ENCODE peak calls at places on chromosomes 11 and 22, in seven cellular contexts. One of them, this sample, is unnamed.

GRCh38 chr11:118106789-118107335 is 20.1 kb upstream of the SMIM35 start:
- DNase-seq in activated CD4-positive, alpha-beta T cell treated with anti-CD3 and anti-CD28 coated beads, Interleukin-2, amount 50 U/mL, for 48 hours: no peak
- DNase-seq in naive thymus-derived CD8-positive, alpha-beta T cell: no peak
- DNase-seq in T-helper 2 cell: no peak
- DNase-seq in fibroblast of mammary gland: no peak
- DNase-seq in lower lobe of right lung: no peak
- DNase-seq in progenitor cell of endocrine pancreas: no peak
- DNase-seq in this sample: no peak

GRCh38 chr11:125141686-125142535 is 22.6 kb upstream of the PKNOX2 start:
- DNase-seq in activated CD4-positive, alpha-beta T cell treated with anti-CD3 and anti-CD28 coated beads, Interleukin-2, amount 50 U/mL, for 48 hours: peak
- DNase-seq in naive thymus-derived CD8-positive, alpha-beta T cell: peak
- DNase-seq in T-helper 2 cell: peak
- DNase-seq in fibroblast of mammary gland: peak
- DNase-seq in lower lobe of right lung: peak
- DNase-seq in progenitor cell of endocrine pancreas: peak
- DNase-seq in this sample: peak

GRCh38 chr11:72333657-72334056 is 89.7 kb upstream of the PHOX2A start:
- DNase-seq in activated CD4-positive, alpha-beta T cell treated with anti-CD3 and anti-CD28 coated beads, Interleukin-2, amount 50 U/mL, for 48 hours: peak
- DNase-seq in naive thymus-derived CD8-positive, alpha-beta T cell: peak
- DNase-seq in T-helper 2 cell: peak
- DNase-seq in fibroblast of mammary gland: no peak
- DNase-seq in lower lobe of right lung: no peak
- DNase-seq in progenitor cell of endocrine pancreas: no peak
- DNase-seq in this sample: peak

GRCh38 chr11:69321877-69322350 is 28.0 kb downstream of the MYEOV start:
- DNase-seq in activated CD4-positive, alpha-beta T cell treated with anti-CD3 and anti-CD28 coated beads, Interleukin-2, amount 50 U/mL, for 48 hours: no peak
- DNase-seq in naive thymus-derived CD8-positive, alpha-beta T cell: no peak
- DNase-seq in T-helper 2 cell: no peak
- DNase-seq in fibroblast of mammary gland: peak
- DNase-seq in lower lobe of right lung: no peak
- DNase-seq in progenitor cell of endocrine pancreas: no peak
- DNase-seq in this sample: peak

GRCh38 chr22:40766956-40767355 is 52.2 kb downstream of the SLC25A17 start:
- DNase-seq in activated CD4-positive, alpha-beta T cell treated with anti-CD3 and anti-CD28 coated beads, Interleukin-2, amount 50 U/mL, for 48 hours: no peak
- DNase-seq in naive thymus-derived CD8-positive, alpha-beta T cell: no peak
- DNase-seq in T-helper 2 cell: no peak
- DNase-seq in fibroblast of mammary gland: no peak
- DNase-seq in lower lobe of right lung: no peak
- DNase-seq in progenitor cell of endocrine pancreas: no peak
- DNase-seq in this sample: no peak

GRCh38 chr11:44607324-44607962 is 42.0 kb downstream of the CD82 start:
- DNase-seq in activated CD4-positive, alpha-beta T cell treated with anti-CD3 and anti-CD28 coated beads, Interleukin-2, amount 50 U/mL, for 48 hours: no peak
- DNase-seq in naive thymus-derived CD8-positive, alpha-beta T cell: no peak
- DNase-seq in T-helper 2 cell: no peak
- DNase-seq in fibroblast of mammary gland: peak
- DNase-seq in lower lobe of right lung: no peak
- DNase-seq in progenitor cell of endocrine pancreas: no peak
- DNase-seq in this sample: no peak

GRCh38 chr11:69210660-69211035 is 54.9 kb downstream of the SMIM38 start:
- DNase-seq in activated CD4-positive, alpha-beta T cell treated with anti-CD3 and anti-CD28 coated beads, Interleukin-2, amount 50 U/mL, for 48 hours: no peak
- DNase-seq in naive thymus-derived CD8-positive, alpha-beta T cell: no peak
- DNase-seq in T-helper 2 cell: no peak
- DNase-seq in fibroblast of mammary gland: no peak
- DNase-seq in lower lobe of right lung: no peak
- DNase-seq in progenitor cell of endocrine pancreas: no peak
- DNase-seq in this sample: no peak

GRCh38 chr11:93740031-93740801 is 1.1 kb downstream of the TAF1D start:
- DNase-seq in activated CD4-positive, alpha-beta T cell treated with anti-CD3 and anti-CD28 coated beads, Interleukin-2, amount 50 U/mL, for 48 hours: peak
- DNase-seq in naive thymus-derived CD8-positive, alpha-beta T cell: no peak
- DNase-seq in T-helper 2 cell: peak
- DNase-seq in fibroblast of mammary gland: peak
- DNase-seq in lower lobe of right lung: peak
- DNase-seq in progenitor cell of endocrine pancreas: no peak
- DNase-seq in this sample: peak

GRCh38 chr11:119889728-119890280 is 160.8 kb upstream of the NECTIN1 start:
- DNase-seq in activated CD4-positive, alpha-beta T cell treated with anti-CD3 and anti-CD28 coated beads, Interleukin-2, amount 50 U/mL, for 48 hours: no peak
- DNase-seq in naive thymus-derived CD8-positive, alpha-beta T cell: no peak
- DNase-seq in T-helper 2 cell: no peak
- DNase-seq in fibroblast of mammary gland: no peak
- DNase-seq in lower lobe of right lung: no peak
- DNase-seq in progenitor cell of endocrine pancreas: no peak
- DNase-seq in this sample: no peak

GRCh38 chr22:25551396-25551795 is 13.1 kb upstream of the GRK3 start:
- DNase-seq in activated CD4-positive, alpha-beta T cell treated with anti-CD3 and anti-CD28 coated beads, Interleukin-2, amount 50 U/mL, for 48 hours: no peak
- DNase-seq in naive thymus-derived CD8-positive, alpha-beta T cell: no peak
- DNase-seq in T-helper 2 cell: peak
- DNase-seq in fibroblast of mammary gland: no peak
- DNase-seq in lower lobe of right lung: no peak
- DNase-seq in progenitor cell of endocrine pancreas: no peak
- DNase-seq in this sample: no peak

GRCh38 chr11:115660072-115660805 is 156.0 kb upstream of the CADM1 start:
- DNase-seq in activated CD4-positive, alpha-beta T cell treated with anti-CD3 and anti-CD28 coated beads, Interleukin-2, amount 50 U/mL, for 48 hours: no peak
- DNase-seq in naive thymus-derived CD8-positive, alpha-beta T cell: no peak
- DNase-seq in T-helper 2 cell: no peak
- DNase-seq in fibroblast of mammary gland: no peak
- DNase-seq in lower lobe of right lung: no peak
- DNase-seq in progenitor cell of endocrine pancreas: no peak
- DNase-seq in this sample: no peak

GRCh38 chr11:95487391-95487790 is 256.4 kb upstream of the SESN3 start:
- DNase-seq in activated CD4-positive, alpha-beta T cell treated with anti-CD3 and anti-CD28 coated beads, Interleukin-2, amount 50 U/mL, for 48 hours: peak
- DNase-seq in naive thymus-derived CD8-positive, alpha-beta T cell: no peak
- DNase-seq in T-helper 2 cell: peak
- DNase-seq in fibroblast of mammary gland: no peak
- DNase-seq in lower lobe of right lung: no peak
- DNase-seq in progenitor cell of endocrine pancreas: no peak
- DNase-seq in this sample: no peak

GRCh38 chr11:65454696-65455456 is 32.3 kb downstream of the NEAT1 start:
- DNase-seq in activated CD4-positive, alpha-beta T cell treated with anti-CD3 and anti-CD28 coated beads, Interleukin-2, amount 50 U/mL, for 48 hours: peak
- DNase-seq in naive thymus-derived CD8-positive, alpha-beta T cell: peak
- DNase-seq in T-helper 2 cell: peak
- DNase-seq in fibroblast of mammary gland: peak
- DNase-seq in lower lobe of right lung: peak
- DNase-seq in progenitor cell of endocrine pancreas: peak
- DNase-seq in this sample: peak

GRCh38 chr11:69170704-69171103 is 15.0 kb downstream of the SMIM38 start:
- DNase-seq in activated CD4-positive, alpha-beta T cell treated with anti-CD3 and anti-CD28 coated beads, Interleukin-2, amount 50 U/mL, for 48 hours: no peak
- DNase-seq in naive thymus-derived CD8-positive, alpha-beta T cell: no peak
- DNase-seq in T-helper 2 cell: no peak
- DNase-seq in fibroblast of mammary gland: no peak
- DNase-seq in lower lobe of right lung: no peak
- DNase-seq in progenitor cell of endocrine pancreas: no peak
- DNase-seq in this sample: no peak

GRCh38 chr11:125951731-125952130 is 5.9 kb downstream of the VSIG10L2 start:
- DNase-seq in activated CD4-positive, alpha-beta T cell treated with anti-CD3 and anti-CD28 coated beads, Interleukin-2, amount 50 U/mL, for 48 hours: no peak
- DNase-seq in naive thymus-derived CD8-positive, alpha-beta T cell: no peak
- DNase-seq in T-helper 2 cell: no peak
- DNase-seq in fibroblast of mammary gland: no peak
- DNase-seq in lower lobe of right lung: no peak
- DNase-seq in progenitor cell of endocrine pancreas: no peak
- DNase-seq in this sample: no peak

GRCh38 chr11:126645206-126645605 is 289.7 kb downstream of the ST3GAL4 start:
- DNase-seq in activated CD4-positive, alpha-beta T cell treated with anti-CD3 and anti-CD28 coated beads, Interleukin-2, amount 50 U/mL, for 48 hours: no peak
- DNase-seq in naive thymus-derived CD8-positive, alpha-beta T cell: no peak
- DNase-seq in T-helper 2 cell: no peak
- DNase-seq in fibroblast of mammary gland: no peak
- DNase-seq in lower lobe of right lung: no peak
- DNase-seq in progenitor cell of endocrine pancreas: no peak
- DNase-seq in this sample: no peak

GRCh38 chr11:36577859-36578258 is 10.1 kb downstream of the RAG1 start:
- DNase-seq in activated CD4-positive, alpha-beta T cell treated with anti-CD3 and anti-CD28 coated beads, Interleukin-2, amount 50 U/mL, for 48 hours: no peak
- DNase-seq in naive thymus-derived CD8-positive, alpha-beta T cell: no peak
- DNase-seq in T-helper 2 cell: no peak
- DNase-seq in fibroblast of mammary gland: no peak
- DNase-seq in lower lobe of right lung: no peak
- DNase-seq in progenitor cell of endocrine pancreas: no peak
- DNase-seq in this sample: peak

GRCh38 chr22:17149073-17149815 is 9.8 kb downstream of the HDHD5 start:
- DNase-seq in activated CD4-positive, alpha-beta T cell treated with anti-CD3 and anti-CD28 coated beads, Interleukin-2, amount 50 U/mL, for 48 hours: no peak
- DNase-seq in naive thymus-derived CD8-positive, alpha-beta T cell: no peak
- DNase-seq in T-helper 2 cell: no peak
- DNase-seq in fibroblast of mammary gland: no peak
- DNase-seq in lower lobe of right lung: peak
- DNase-seq in progenitor cell of endocrine pancreas: no peak
- DNase-seq in this sample: no peak

GRCh38 chr11:97015327-97015726 is 625.5 kb downstream of the JRKL start:
- DNase-seq in activated CD4-positive, alpha-beta T cell treated with anti-CD3 and anti-CD28 coated beads, Interleukin-2, amount 50 U/mL, for 48 hours: no peak
- DNase-seq in naive thymus-derived CD8-positive, alpha-beta T cell: no peak
- DNase-seq in T-helper 2 cell: no peak
- DNase-seq in fibroblast of mammary gland: no peak
- DNase-seq in lower lobe of right lung: no peak
- DNase-seq in progenitor cell of endocrine pancreas: no peak
- DNase-seq in this sample: no peak

GRCh38 chr22:48035897-48036296 is 1273.4 kb downstream of the TBC1D22A start:
- DNase-seq in activated CD4-positive, alpha-beta T cell treated with anti-CD3 and anti-CD28 coated beads, Interleukin-2, amount 50 U/mL, for 48 hours: no peak
- DNase-seq in naive thymus-derived CD8-positive, alpha-beta T cell: no peak
- DNase-seq in T-helper 2 cell: no peak
- DNase-seq in fibroblast of mammary gland: no peak
- DNase-seq in lower lobe of right lung: no peak
- DNase-seq in progenitor cell of endocrine pancreas: no peak
- DNase-seq in this sample: no peak

GRCh38 chr22:28869736-28870135 is 13.6 kb upstream of the ZNRF3 start:
- DNase-seq in activated CD4-positive, alpha-beta T cell treated with anti-CD3 and anti-CD28 coated beads, Interleukin-2, amount 50 U/mL, for 48 hours: no peak
- DNase-seq in naive thymus-derived CD8-positive, alpha-beta T cell: no peak
- DNase-seq in T-helper 2 cell: no peak
- DNase-seq in fibroblast of mammary gland: no peak
- DNase-seq in lower lobe of right lung: no peak
- DNase-seq in progenitor cell of endocrine pancreas: no peak
- DNase-seq in this sample: no peak

GRCh38 chr11:17724020-17724908 is 4.9 kb downstream of the MYOD1 start:
- DNase-seq in activated CD4-positive, alpha-beta T cell treated with anti-CD3 and anti-CD28 coated beads, Interleukin-2, amount 50 U/mL, for 48 hours: no peak
- DNase-seq in naive thymus-derived CD8-positive, alpha-beta T cell: no peak
- DNase-seq in T-helper 2 cell: no peak
- DNase-seq in fibroblast of mammary gland: no peak
- DNase-seq in lower lobe of right lung: no peak
- DNase-seq in progenitor cell of endocrine pancreas: no peak
- DNase-seq in this sample: no peak

This sample was measured in fibroblast of pulmonary artery.